ENCODE peak calls at places on chromosomes 12 and 14, in nine cellular contexts. U is right lobe of liver, S is breast epithelium, E is A549, Z is H54, P is lower leg skin, L is body of pancreas, X is GM12892, I is uterus. W is an unnamed sample.

GRCh38 chr12:28172434-28173030 is 17.7 kb upstream of the CCDC91 start:
- DNase-seq in P (no peak), I (no peak), L (peak; percentile 53), X (no peak), E (peak; percentile 73), Z (peak; percentile 7), S (no peak), U (no peak), W (no peak)

GRCh38 chr14:68451676-68452387 is 341.0 kb downstream of the ZFP36L1 start:
- DNase-seq in P (no peak), X (no peak), E (peak; percentile 36), Z (no peak), S (no peak), L (no peak), I (no peak), U (no peak), W (peak; percentile 34)

GRCh38 chr12:113909776-113910420 is 56.2 kb downstream of the RBM19 start:
- DNase-seq in S (no peak), L (no peak), X (no peak), P (no peak), U (no peak), I (no peak), Z (no peak), E (no peak), W (no peak)

GRCh38 chr14:69571879-69572633 is 2.6 kb downstream of the CCDC177 start:
- DNase-seq in I (peak; percentile 20), S (no peak), P (no peak), U (peak; percentile 61), L (peak; percentile 52), E (peak; percentile 50), Z (no peak), X (no peak), W (no peak)

GRCh38 chr12:107459649-107460048 is 225.9 kb upstream of the PWP1 start:
- DNase-seq in S (no peak), L (no peak), I (no peak), E (no peak), U (no peak), X (no peak), Z (no peak), P (no peak), W (no peak)

GRCh38 chr12:105100207-105100985 is 7.1 kb upstream of the WASHC4 start:
- DNase-seq in Z (no peak), X (no peak), I (no peak), E (peak; percentile 52), L (no peak), S (no peak), U (no peak), P (no peak), W (no peak)

GRCh38 chr12:115920395-115921183 is 356.9 kb downstream of the MED13L start:
- DNase-seq in L (no peak), U (no peak), X (no peak), E (no peak), I (no peak), P (no peak), Z (no peak), S (no peak), W (no peak)

GRCh38 chr12:122471324-122472226 is 29.2 kb downstream of the ZCCHC8 start:
- DNase-seq in X (no peak), E (peak; percentile 83), I (no peak), Z (no peak), U (peak; percentile 23), L (no peak), S (no peak), P (no peak), W (no peak)

GRCh38 chr14:100907240-100907639 is 3.7 kb upstream of the RTL1 start:
- DNase-seq in E (no peak), Z (no peak), L (no peak), X (no peak), P (no peak), I (no peak), S (no peak), U (no peak), W (no peak)

GRCh38 chr12:109010259-109010658 is 10.6 kb downstream of the SVOP start:
- DNase-seq in L (no peak), U (no peak), X (no peak), I (no peak), P (no peak), S (no peak), E (no peak), Z (no peak), W (no peak)

GRCh38 chr12:49567611-49568441 is at the start of gene MCRS1:
- DNase-seq in L (peak; percentile 93), U (peak; percentile 91), X (peak; percentile 95), P (peak; percentile 97), I (peak; percentile 84), S (peak; percentile 78), E (peak; percentile 94), Z (peak; percentile 94), W (peak; percentile 82)
- TF ChIP-seq POLR2A in L (peak; percentile 79), U (peak; percentile 60), X (peak; percentile 97), P (no peak), I (no peak), S (peak; percentile 45), E (peak; percentile 63), Z (peak; percentile 67), W (peak; percentile 71)

DNA sequence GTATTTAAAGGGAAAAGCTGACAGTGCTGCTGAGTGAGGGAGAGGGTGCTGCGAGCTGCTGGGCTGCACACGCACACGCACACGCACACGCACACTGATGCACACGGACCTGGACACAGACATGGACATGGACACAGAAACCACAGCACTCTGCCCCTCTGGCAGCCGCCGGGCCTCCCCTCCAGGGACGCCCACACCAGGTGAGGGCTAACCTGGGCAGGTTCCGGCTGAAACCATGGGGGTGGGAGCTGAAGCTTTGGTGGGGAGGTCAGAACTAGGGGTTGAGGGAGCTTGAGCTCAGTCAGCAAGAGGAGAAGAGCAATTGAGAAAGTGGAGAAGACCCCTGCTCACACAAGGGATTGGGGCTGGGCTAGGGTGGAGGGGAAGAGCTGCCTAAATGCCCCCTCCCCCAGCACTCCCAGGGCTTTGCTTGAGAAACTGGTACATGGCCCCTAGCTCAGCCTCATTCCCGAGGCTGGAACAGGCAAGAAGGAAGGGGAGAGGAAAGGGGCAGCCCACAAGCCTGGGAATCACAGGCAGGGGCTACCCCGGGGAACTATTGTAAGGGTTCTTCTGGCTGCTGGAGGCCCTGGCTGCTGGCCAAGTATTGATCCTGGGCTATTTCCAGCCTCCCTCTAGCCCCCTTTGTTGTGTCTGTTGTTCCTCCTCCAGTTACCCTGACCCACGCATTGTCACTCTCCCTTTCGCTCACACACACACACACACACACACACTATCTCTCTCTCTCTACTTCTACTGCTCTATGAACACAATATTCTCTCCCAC is at the start of gene REM2:
- DNase-seq in X (no peak), L (peak; percentile 24), I (no peak), Z (no peak), P (no peak), E (no peak), S (no peak), U (no peak), W (no peak)
- TF ChIP-seq POLR2A in X (no peak), L (no peak), I (no peak), Z (no peak), P (no peak), E (no peak), S (no peak), U (no peak), W (no peak)

DNA sequence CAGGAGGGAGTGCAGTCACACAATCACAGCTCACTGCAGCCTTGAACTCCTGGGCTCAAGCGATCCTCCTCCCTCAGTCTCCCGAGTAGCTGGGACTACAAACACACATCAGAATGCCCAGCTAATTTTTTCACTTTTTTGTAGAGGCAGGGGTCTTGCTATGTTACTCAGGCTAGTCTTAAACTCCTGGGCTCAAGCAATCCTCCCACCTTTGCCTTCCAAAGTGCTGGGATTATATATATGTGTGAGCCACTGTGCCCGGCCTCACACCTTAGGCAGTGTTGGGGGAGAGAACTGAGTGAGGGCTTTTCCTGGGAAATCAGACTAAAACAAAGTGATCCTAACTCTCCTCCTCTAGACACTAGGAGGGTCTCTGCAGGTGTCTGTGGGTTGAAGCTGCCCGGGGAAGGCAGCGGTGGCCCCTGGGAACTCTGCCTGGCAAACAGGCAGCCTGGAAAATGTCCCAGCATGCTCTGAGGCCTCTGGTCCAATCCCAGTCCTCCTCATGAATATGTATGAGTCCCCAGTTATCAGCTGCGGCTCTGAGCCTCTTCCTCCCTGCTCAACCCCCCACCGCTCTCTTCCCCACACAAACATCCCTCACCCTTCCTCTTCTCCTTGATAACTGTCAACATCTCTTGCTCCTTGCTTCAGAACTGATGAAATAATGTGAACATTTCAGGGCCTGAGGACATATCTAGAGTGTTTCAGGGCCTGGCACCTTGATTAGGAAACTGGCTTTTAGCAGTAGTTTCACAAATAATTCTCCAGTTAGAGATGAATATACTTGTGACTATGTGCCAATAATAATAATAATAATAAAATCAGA is 7.9 kb upstream of the NAA25 start:
- DNase-seq in S (peak; percentile 23), I (no peak), X (no peak), Z (peak; percentile 54), U (peak; percentile 75), L (peak; percentile 85), P (peak; percentile 86), E (peak; percentile 69), W (peak; percentile 36)
- TF ChIP-seq POLR2A in S (no peak), I (no peak), X (no peak), Z (peak; percentile 45), U (no peak), L (peak; percentile 58), P (no peak), E (peak; percentile 28), W (no peak)

GRCh38 chr14:35122696-35123387 is 490 bp downstream of the PRORP start:
- DNase-seq in L (peak; percentile 41), E (no peak), X (no peak), U (no peak), P (no peak), I (no peak), S (no peak), Z (no peak), W (peak; percentile 35)

GRCh38 chr14:35121887-35122695 is at the start of the genes PPP2R3C and PRORP:
- DNase-seq in P (peak; percentile 98), Z (peak; percentile 68), L (peak; percentile 87), I (peak; percentile 84), E (peak; percentile 99), S (peak; percentile 95), U (peak; percentile 98), X (peak; percentile 75), W (peak; percentile 93)

GRCh38 chr14:35124127-35124526 is 1.8 kb downstream of the PRORP start:
- DNase-seq in Z (no peak), U (no peak), S (no peak), X (no peak), E (no peak), I (no peak), P (no peak), L (no peak), W (no peak)

GRCh38 chr14:35123388-35123703 is 994 bp downstream of the PRORP start:
- DNase-seq in Z (no peak), E (no peak), P (no peak), U (no peak), S (no peak), L (no peak), X (no peak), I (no peak), W (no peak)

DNA sequence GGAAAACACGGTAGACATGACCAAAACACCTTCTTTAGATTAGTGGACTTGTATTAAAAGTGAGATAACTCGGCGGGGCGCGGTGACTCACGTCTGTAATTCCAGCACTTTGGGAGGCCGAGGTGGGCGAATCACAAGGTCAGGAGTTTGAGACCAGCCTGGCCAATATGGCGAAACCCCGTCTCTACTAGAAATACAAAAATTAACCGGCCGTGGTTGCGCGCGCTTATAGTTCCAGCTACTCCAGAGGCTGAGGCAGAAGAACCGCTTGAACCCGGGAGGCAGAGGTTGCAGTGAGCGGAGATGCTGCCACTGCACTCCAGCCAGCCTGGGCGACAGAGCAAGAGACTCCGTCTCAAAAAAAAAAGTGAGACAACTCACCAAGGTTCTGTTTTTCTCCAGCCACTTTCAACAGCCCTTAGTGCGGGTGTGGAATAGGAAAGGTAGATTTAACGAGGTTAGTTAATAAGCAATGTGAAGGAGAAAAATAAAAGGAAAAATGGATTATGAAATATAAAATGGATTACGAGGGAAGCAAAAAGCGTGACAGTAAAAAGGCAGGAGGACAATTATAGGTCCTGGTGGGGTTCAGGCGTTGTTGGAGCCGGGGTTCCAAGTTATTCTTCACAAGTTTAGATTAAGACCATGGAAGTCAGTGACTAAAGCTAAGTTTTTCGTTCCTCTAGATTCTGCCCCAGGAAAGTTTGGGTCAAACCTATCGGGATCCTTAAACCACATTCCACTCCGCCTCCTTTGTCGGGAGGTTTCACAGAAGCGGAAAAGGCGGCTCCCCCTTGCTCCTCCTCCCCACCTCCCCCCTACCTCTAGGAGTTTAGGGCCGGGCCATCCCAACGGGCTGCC is 534 bp downstream of the PPP2R3C start:
- DNase-seq in S (no peak), X (no peak), L (peak; percentile 94), Z (peak; percentile 75), E (no peak), P (no peak), I (peak; percentile 18), U (no peak), W (no peak)
- TF ChIP-seq POLR2A in S (no peak), X (no peak), L (no peak), Z (no peak), E (no peak), P (no peak), I (no peak), U (no peak), W (no peak)

W was measured in gastrocnemius medialis.